ENCODE peak calls at places on chromosomes 11 and 22, in four cellular contexts. O is endodermal cell, K is esophagus squamous epithelium, H is A673. S is an unnamed sample.

GRCh38 chr11:117232911-117233409 is 489 bp downstream of the RNF214 start:
- DNase-seq in O (peak; percentile 68), K (no peak), H (no peak), S (no peak)

GRCh38 chr11:113132001-113132400 is 170.8 kb downstream of the NCAM1 start:
- DNase-seq in O (no peak), K (no peak), H (no peak), S (no peak)

GRCh38 chr22:50720861-50721844 is 16.9 kb upstream of the ACR start:
- DNase-seq in O (peak; percentile 67), K (no peak), H (no peak), S (no peak)

GRCh38 chr22:24550028-24550901 is 4.7 kb downstream of the GUCD1 start:
- DNase-seq in O (no peak), K (no peak), H (no peak), S (no peak)

GRCh38 chr11:2807276-2807681 is 78.3 kb downstream of the CDKN1C start:
- DNase-seq in O (peak; percentile 39), K (no peak), H (no peak), S (no peak)

GRCh38 chr11:76663912-76664440 is 6.6 kb downstream of the LRRC32 start:
- DNase-seq in O (peak; percentile 32), K (no peak), H (no peak), S (no peak)

GRCh38 chr11:14081541-14082211 is 119.2 kb downstream of the SPON1 start:
- DNase-seq in O (no peak), K (no peak), H (no peak), S (no peak)

GRCh38 chr22:46902998-46903916 is 140.8 kb downstream of the TBC1D22A start:
- DNase-seq in O (peak; percentile 83), K (no peak), H (no peak), S (no peak)

GRCh38 chr11:68480193-68480592 is 19.6 kb downstream of the PPP6R3 start:
- DNase-seq in O (no peak), K (no peak), H (no peak), S (no peak)

GRCh38 chr11:17412488-17413180 is 24.2 kb upstream of the KCNJ11 start:
- DNase-seq in O (no peak), K (no peak), H (no peak), S (no peak)

GRCh38 chr11:86804871-86805415 is 4.6 kb downstream of the PRSS23 start:
- DNase-seq in O (no peak), K (no peak), H (no peak), S (no peak)

GRCh38 chr11:66864172-66864901 is 7.5 kb downstream of the LRFN4 start:
- DNase-seq in O (no peak), K (no peak), H (no peak), S (no peak)

GRCh38 chr11:62613275-62613864 is 313 bp downstream of the ROM1 start:
- DNase-seq in O (no peak), K (no peak), H (no peak), S (no peak)

GRCh38 chr22:46175631-46176030 is 25.3 kb downstream of the PPARA start:
- DNase-seq in O (no peak), K (no peak), H (peak; percentile 17), S (no peak)

GRCh38 chr11:10730151-10730550 is 20.9 kb upstream of the CTR9 start:
- DNase-seq in O (no peak), K (no peak), H (no peak), S (no peak)

GRCh38 chr11:92735039-92735438 is 234.4 kb upstream of the MTNR1B start:
- DNase-seq in O (no peak), K (no peak), H (peak; percentile 46), S (no peak)

GRCh38 chr11:100739636-100740035 is 52.5 kb downstream of the ARHGAP42 start:
- DNase-seq in O (no peak), K (no peak), H (no peak), S (no peak)

GRCh38 chr11:116730568-116730967 is 42.2 kb downstream of the BUD13 start:
- DNase-seq in O (peak; percentile 40), K (no peak), H (no peak), S (no peak)

GRCh38 chr11:131025020-131025419 is 108.7 kb upstream of the SNX19 start:
- DNase-seq in O (peak; percentile 72), K (no peak), H (peak; percentile 12), S (peak; percentile 54)

GRCh38 chr22:36758792-36759271 is 17.1 kb downstream of the IFT27 start:
- DNase-seq in O (peak; percentile 38), K (no peak), H (no peak), S (no peak)

GRCh38 chr11:20154381-20154780 is 5.9 kb downstream of the DBX1 start:
- DNase-seq in O (peak; percentile 47), K (no peak), H (no peak), S (no peak)
- TF ChIP-seq CTCF in O (no peak), K (no peak), H (no peak), S (no peak)

DNA sequence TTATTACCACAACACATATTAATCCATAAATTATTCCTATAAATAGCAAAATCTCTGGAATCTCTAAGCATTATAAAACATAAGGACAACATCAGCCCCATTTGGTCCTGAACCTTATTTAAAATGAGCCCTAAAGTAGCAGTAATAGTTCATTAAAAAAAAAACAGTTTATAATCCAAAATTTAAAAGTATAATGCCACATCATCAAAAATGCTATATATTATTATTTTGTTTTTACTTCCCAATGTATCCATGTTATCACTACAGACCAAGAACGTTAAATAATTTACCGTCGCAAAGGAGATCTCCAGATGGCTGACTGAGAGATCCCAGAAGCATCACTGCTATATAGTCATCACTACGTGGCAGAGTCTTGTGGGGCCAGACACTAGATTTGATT is 19.6 kb downstream of the GUCY1A2 start:
- DNase-seq in O (no peak), K (no peak), H (no peak), S (no peak)
- TF ChIP-seq CTCF in O (no peak), K (no peak), H (no peak), S (no peak)

GRCh38 chr11:94968334-94968958 is 4.9 kb downstream of the CWC15 start:
- DNase-seq in O (no peak), K (no peak), H (peak; percentile 51), S (no peak)
- TF ChIP-seq CTCF in O (peak; percentile 81), K (no peak), H (peak; percentile 77), S (peak; percentile 72)

GRCh38 chr11:121838571-121838970 is 277.4 kb downstream of the BLID start:
- DNase-seq in O (no peak), K (no peak), H (no peak), S (no peak)

GRCh38 chr11:121839821-121840220 is 276.2 kb downstream of the BLID start:
- DNase-seq in O (no peak), K (no peak), H (peak; percentile 58), S (no peak)

GRCh38 chr11:121842186-121842585 is 273.8 kb downstream of the BLID start:
- DNase-seq in O (no peak), K (no peak), H (peak; percentile 87), S (no peak)

GRCh38 chr11:121844016-121844415 is 272.0 kb downstream of the BLID start:
- DNase-seq in O (no peak), K (no peak), H (no peak), S (no peak)

DNA sequence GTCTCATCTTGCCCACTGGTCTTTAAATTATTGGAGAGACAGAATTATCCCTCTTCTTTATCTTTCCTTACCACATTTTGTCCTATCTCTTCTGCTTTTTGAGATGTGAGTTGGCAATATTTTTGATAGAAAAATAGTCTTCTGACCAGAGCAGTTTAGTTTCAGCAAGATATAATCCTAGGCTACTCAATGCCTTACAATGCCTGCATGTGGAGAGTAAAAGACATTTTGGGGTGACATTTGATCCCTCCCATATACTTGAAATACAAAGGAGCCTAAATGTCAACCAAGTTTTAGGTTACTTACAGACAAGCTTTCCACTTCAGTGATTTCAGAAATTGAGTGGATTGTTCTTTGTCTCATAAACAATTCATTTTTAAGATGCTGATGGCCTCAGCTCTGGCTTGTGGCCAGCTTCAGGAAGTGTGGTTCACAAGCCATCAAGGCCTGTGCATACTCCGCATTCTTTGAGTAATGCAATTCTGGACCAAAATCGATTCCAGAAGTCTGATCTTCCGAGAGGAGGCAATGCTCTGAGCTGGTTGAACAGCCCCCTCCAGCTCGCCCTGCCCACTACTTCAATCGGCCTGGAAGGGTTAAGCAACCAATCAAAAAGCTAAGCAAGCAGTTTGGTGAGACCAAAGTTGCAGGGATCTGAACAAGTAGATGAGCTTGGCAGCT is 274.4 kb downstream of the BLID start:
- DNase-seq in O (no peak), K (no peak), H (peak; percentile 95), S (no peak)
- TF ChIP-seq CTCF in O (no peak), K (no peak), H (no peak), S (no peak)

GRCh38 chr11:114290503-114291239 is 5.5 kb upstream of the NNMT start:
- DNase-seq in O (no peak), K (no peak), H (no peak), S (no peak)

GRCh38 chr11:114291381-114291780 is 4.8 kb upstream of the NNMT start:
- DNase-seq in O (no peak), K (no peak), H (no peak), S (no peak)

GRCh38 chr11:114293201-114293711 is 2.9 kb upstream of the NNMT start:
- DNase-seq in O (no peak), K (no peak), H (no peak), S (no peak)

GRCh38 chr11:114289779-114290178 is 6.4 kb upstream of the NNMT start:
- DNase-seq in O (no peak), K (no peak), H (no peak), S (no peak)

GRCh38 chr11:114291847-114292680 is 4.1 kb upstream of the NNMT start:
- DNase-seq in O (no peak), K (no peak), H (no peak), S (no peak)
- TF ChIP-seq CTCF in O (no peak), K (no peak), H (no peak), S (no peak)

DNA sequence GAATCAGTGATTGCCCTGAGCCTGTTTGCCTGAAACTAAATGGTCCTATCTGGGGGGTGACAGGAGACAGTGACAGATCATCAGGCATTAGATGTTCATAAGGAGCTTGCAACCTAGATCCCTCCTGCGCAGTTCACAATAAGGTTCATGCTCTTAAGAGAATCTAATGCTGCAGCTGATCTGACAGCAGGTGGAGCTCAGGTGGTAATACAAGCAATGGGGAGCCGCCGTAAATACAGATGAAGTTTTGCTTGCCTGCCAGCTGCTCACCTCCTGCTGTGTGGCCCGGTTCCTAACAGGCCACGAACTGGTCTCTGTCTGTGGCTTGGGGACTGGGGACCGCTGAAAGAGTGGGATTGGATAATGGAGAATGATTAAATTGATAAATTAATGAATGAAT is 14.0 kb downstream of the NOX4 start:
- DNase-seq in O (peak; percentile 79), K (no peak), H (no peak), S (no peak)
- TF ChIP-seq CTCF in O (peak; percentile 39), K (no peak), H (no peak), S (no peak)

GRCh38 chr22:27206747-27207133 is 549.4 kb downstream of the MIAT start:
- DNase-seq in O (no peak), K (no peak), H (no peak), S (peak; percentile 89)

GRCh38 chr22:27203276-27203660 is 545.9 kb downstream of the MIAT start:
- DNase-seq in O (no peak), K (no peak), H (no peak), S (no peak)

GRCh38 chr22:27206001-27206746 is 548.8 kb downstream of the MIAT start:
- DNase-seq in O (no peak), K (no peak), H (no peak), S (no peak)

GRCh38 chr22:27204280-27204679 is 546.9 kb downstream of the MIAT start:
- DNase-seq in O (no peak), K (no peak), H (no peak), S (no peak)

DNA sequence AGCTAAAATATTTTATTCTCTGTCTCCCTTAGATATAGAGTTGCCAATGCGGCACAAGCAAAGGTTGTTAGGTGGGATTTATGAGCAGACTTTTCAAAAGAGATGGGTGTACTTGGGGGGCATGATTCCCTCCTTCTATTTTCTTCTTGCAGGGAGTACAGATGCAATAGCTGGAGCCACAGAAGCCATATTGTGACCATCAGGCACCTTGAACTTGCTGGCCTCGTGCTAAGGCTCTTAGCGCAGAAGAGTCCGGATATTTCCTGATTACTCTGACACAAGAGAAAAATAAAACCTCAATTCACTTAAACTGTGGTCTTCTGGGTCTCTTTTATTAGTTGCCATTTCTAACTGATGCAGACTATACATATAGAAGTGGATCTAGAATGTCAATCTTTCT is 547.4 kb downstream of the MIAT start:
- DNase-seq in O (no peak), K (no peak), H (no peak), S (no peak)
- TF ChIP-seq CTCF in O (no peak), K (no peak), H (no peak), S (no peak)